ENCODE peak calls at places on chromosomes 11 and 22, in five cellular contexts. One of them, this sample, is unnamed.

GRCh38 chr11:32107647-32108046 is 16.8 kb downstream of the RCN1 start:
- DNase-seq in Right ventricle myocardium superior: no peak
- DNase-seq in ascending aorta: no peak
- DNase-seq in PC-3: no peak
- DNase-seq in Daoy: no peak
- DNase-seq in this sample: no peak

GRCh38 chr11:2515401-2516275 is 70.8 kb downstream of the KCNQ1 start:
- DNase-seq in Daoy: peak; percentile 0
- DNase-seq in PC-3: no peak
- DNase-seq in ascending aorta: peak; percentile 50
- DNase-seq in Right ventricle myocardium superior: peak; percentile 39
- DNase-seq in this sample: no peak

GRCh38 chr11:87493516-87493915 is 455.8 kb downstream of the TMEM135 start:
- DNase-seq in Right ventricle myocardium superior: no peak
- DNase-seq in PC-3: no peak
- DNase-seq in Daoy: no peak
- DNase-seq in ascending aorta: no peak
- DNase-seq in this sample: no peak

GRCh38 chr22:35705141-35705540 is 12.5 kb upstream of the APOL5 start:
- DNase-seq in ascending aorta: no peak
- DNase-seq in Right ventricle myocardium superior: no peak
- DNase-seq in Daoy: peak; percentile 80
- DNase-seq in PC-3: peak; percentile 82
- DNase-seq in this sample: no peak

GRCh38 chr11:548700-549603 is 11.6 kb downstream of the LMNTD2 start:
- DNase-seq in Daoy: no peak
- DNase-seq in ascending aorta: no peak
- DNase-seq in PC-3: no peak
- DNase-seq in Right ventricle myocardium superior: no peak
- DNase-seq in this sample: no peak

GRCh38 chr22:32949719-32950118 is 108.5 kb downstream of the SYN3 start:
- DNase-seq in Right ventricle myocardium superior: no peak
- DNase-seq in PC-3: no peak
- DNase-seq in Daoy: no peak
- DNase-seq in ascending aorta: no peak
- DNase-seq in this sample: no peak

GRCh38 chr22:48099671-48100070 is 1337.2 kb downstream of the TBC1D22A start:
- DNase-seq in Daoy: no peak
- DNase-seq in Right ventricle myocardium superior: no peak
- DNase-seq in PC-3: no peak
- DNase-seq in ascending aorta: peak; percentile 40
- DNase-seq in this sample: no peak

GRCh38 chr11:69609351-69609750 is 31.6 kb upstream of the CCND1 start:
- DNase-seq in Right ventricle myocardium superior: no peak
- DNase-seq in Daoy: peak; percentile 53
- DNase-seq in ascending aorta: no peak
- DNase-seq in PC-3: peak; percentile 8
- DNase-seq in this sample: no peak

GRCh38 chr11:45100338-45100737 is 46.1 kb upstream of the PRDM11 start:
- DNase-seq in ascending aorta: peak; percentile 38
- DNase-seq in Right ventricle myocardium superior: no peak
- DNase-seq in Daoy: peak; percentile 55
- DNase-seq in PC-3: peak; percentile 23
- DNase-seq in this sample: peak; percentile 65

GRCh38 chr11:69568809-69569097 is 72.2 kb upstream of the CCND1 start:
- DNase-seq in Right ventricle myocardium superior: no peak
- DNase-seq in ascending aorta: no peak
- DNase-seq in Daoy: no peak
- DNase-seq in PC-3: no peak
- DNase-seq in this sample: no peak

GRCh38 chr11:125519865-125520834 is 24.1 kb upstream of the FEZ1 start:
- DNase-seq in PC-3: no peak
- DNase-seq in ascending aorta: no peak
- DNase-seq in Daoy: no peak
- DNase-seq in Right ventricle myocardium superior: no peak
- DNase-seq in this sample: no peak

GRCh38 chr11:2699185-2699530 is 636 bp downstream of the KCNQ1OT1 start:
- DNase-seq in Daoy: peak; percentile 40
- DNase-seq in PC-3: peak; percentile 11
- DNase-seq in ascending aorta: no peak
- DNase-seq in Right ventricle myocardium superior: no peak
- DNase-seq in this sample: peak; percentile 31

GRCh38 chr11:122199661-122200060 is 83.6 kb upstream of the BLID start:
- DNase-seq in ascending aorta: no peak
- DNase-seq in Daoy: peak; percentile 27
- DNase-seq in PC-3: peak; percentile 57
- DNase-seq in Right ventricle myocardium superior: no peak
- DNase-seq in this sample: no peak

GRCh38 chr22:19852177-19852781 is 2.4 kb downstream of the GNB1L start:
- DNase-seq in Daoy: peak; percentile 2
- DNase-seq in PC-3: no peak
- DNase-seq in ascending aorta: no peak
- DNase-seq in Right ventricle myocardium superior: no peak
- DNase-seq in this sample: peak; percentile 32

GRCh38 chr22:29388759-29389090 is 355 bp upstream of the AP1B1 start:
- DNase-seq in Right ventricle myocardium superior: no peak
- DNase-seq in Daoy: no peak
- DNase-seq in ascending aorta: no peak
- DNase-seq in PC-3: no peak
- DNase-seq in this sample: no peak

GRCh38 chr11:11296434-11296833 is 56.6 kb downstream of the CSNK2A3 start:
- DNase-seq in Daoy: no peak
- DNase-seq in Right ventricle myocardium superior: no peak
- DNase-seq in ascending aorta: no peak
- DNase-seq in PC-3: no peak
- DNase-seq in this sample: no peak

GRCh38 chr11:20355221-20356219 is 8.0 kb upstream of the HTATIP2 start:
- DNase-seq in ascending aorta: no peak
- DNase-seq in Right ventricle myocardium superior: no peak
- DNase-seq in Daoy: peak; percentile 47
- DNase-seq in PC-3: peak; percentile 68
- DNase-seq in this sample: peak; percentile 60